ENCODE peak calls at places on chromosome 20, in nine cellular contexts. Y, O, E, T, B, K, X, U and C are unnamed samples.

GRCh38 chr20:31587545-31588389 is 17.3 kb upstream of the ID1 start:
- DNase-seq in K (no peak), U (peak; percentile 19), O (no peak), Y (peak; percentile 74), E (no peak), T (no peak), B (no peak), X (no peak), C (no peak)

GRCh38 chr20:62311150-62311549 is 8.4 kb downstream of the ADRM1 start:
- DNase-seq in O (no peak), K (no peak), Y (no peak), B (no peak), T (no peak), E (no peak), U (no peak), X (no peak), C (no peak)

GRCh38 chr20:57659131-57659788 is 39.0 kb upstream of the ZBP1 start:
- DNase-seq in X (no peak), K (peak; percentile 10), O (no peak), B (peak; percentile 13), Y (peak; percentile 10), E (no peak), T (no peak), U (no peak), C (no peak)

GRCh38 chr20:35385733-35386132 is 26.0 kb downstream of the UQCC1 start:
- DNase-seq in O (no peak), E (no peak), U (no peak), T (no peak), K (no peak), X (no peak), Y (no peak), B (no peak), C (no peak)

GRCh38 chr20:7765221-7765620 is 175.0 kb downstream of the HAO1 start:
- DNase-seq in T (no peak), U (no peak), K (no peak), B (no peak), X (no peak), E (no peak), O (no peak), Y (no peak), C (no peak)

GRCh38 chr20:20362774-20363435 is 5.0 kb upstream of the INSM1 start:
- DNase-seq in U (peak; percentile 22), K (peak; percentile 32), Y (no peak), E (no peak), X (no peak), O (no peak), T (no peak), B (no peak), C (no peak)

GRCh38 chr20:17226410-17227198 is at the start of gene PCSK2:
- DNase-seq in X (peak; percentile 71), Y (peak; percentile 34), B (no peak), E (no peak), O (peak; percentile 8), T (no peak), U (peak; percentile 78), K (no peak), C (peak; percentile 72)

GRCh38 chr20:24095753-24096152 is 107.2 kb upstream of the GGTLC1 start:
- DNase-seq in O (peak; percentile 16), E (peak; percentile 19), X (no peak), Y (no peak), B (no peak), K (no peak), U (no peak), T (no peak), C (no peak)

GRCh38 chr20:1185316-1185741 is 548 bp upstream of the TMEM74B start:
- DNase-seq in U (peak; percentile 26), T (no peak), X (peak; percentile 45), K (no peak), E (peak; percentile 7), Y (no peak), B (peak; percentile 50), O (no peak), C (no peak)

GRCh38 chr20:3045816-3046676 is at the start of gene MRPS26:
- DNase-seq in K (peak; percentile 91), T (peak; percentile 69), B (peak; percentile 96), U (peak; percentile 77), E (peak; percentile 89), O (peak; percentile 94), X (peak; percentile 90), Y (peak; percentile 94), C (peak; percentile 90)

GRCh38 chr20:25389858-25390537 is 637 bp downstream of the ABHD12 start:
- DNase-seq in O (peak; percentile 37), U (peak; percentile 52), K (peak; percentile 50), E (peak; percentile 39), T (peak; percentile 8), Y (peak; percentile 41), B (peak; percentile 48), X (peak; percentile 33), C (no peak)

GRCh38 chr20:13243826-13244376 is 22.8 kb downstream of the ISM1 start:
- DNase-seq in Y (no peak), T (no peak), X (no peak), B (no peak), E (no peak), K (no peak), O (no peak), U (no peak), C (no peak)

GRCh38 chr20:60501048-60501447 is 542.8 kb downstream of the CDH26 start:
- DNase-seq in O (no peak), K (no peak), E (no peak), T (no peak), Y (no peak), B (no peak), X (no peak), U (no peak), C (no peak)

GRCh38 chr20:19935842-19936241 is 81.3 kb upstream of the NAA20 start:
- DNase-seq in B (no peak), O (no peak), T (no peak), X (no peak), E (peak; percentile 19), U (no peak), Y (no peak), K (no peak), C (no peak)

GRCh38 chr20:46458891-46459750 is 52.7 kb upstream of the ELMO2 start:
- DNase-seq in U (peak; percentile 80), B (no peak), K (peak; percentile 19), E (no peak), O (peak; percentile 18), Y (peak; percentile 81), T (no peak), X (no peak), C (peak; percentile 76)